ENCODE peak calls at places on chromosome 15, in six cellular contexts. O is HepG2, L is K562, T is H1, M is breast epithelium, E is sigmoid colon. X is an unnamed sample.

GRCh38 chr15:85770722-85771041 is 24.0 kb downstream of the KLHL25 start:
- DNase-seq in T (no peak), M (no peak), O (no peak), E (no peak), L (no peak), X (no peak)

GRCh38 chr15:65952425-65953053 is 83.2 kb downstream of the RAB11A start:
- DNase-seq in M (no peak), T (no peak), L (no peak), O (peak), E (no peak), X (no peak)

GRCh38 chr15:70272565-70273355 is 175.0 kb upstream of the TLE3 start:
- DNase-seq in O (no peak), E (peak), M (no peak), L (no peak), T (no peak), X (no peak)

GRCh38 chr15:38035701-38036100 is 101.3 kb downstream of the TMCO5A start:
- DNase-seq in T (no peak), M (no peak), E (no peak), L (no peak), O (no peak), X (no peak)

GRCh38 chr15:28096720-28097431 is 2.2 kb downstream of the OCA2 start:
- DNase-seq in L (no peak), O (no peak), E (peak), M (no peak), T (no peak), X (no peak)

GRCh38 chr15:77045985-77046384 is 24.9 kb downstream of the TSPAN3 start:
- DNase-seq in O (no peak), L (no peak), T (no peak), M (no peak), E (no peak), X (no peak)

GRCh38 chr15:84856731-84857417 is 27.6 kb upstream of the SLC28A1 start:
- DNase-seq in L (no peak), E (peak), O (no peak), M (no peak), T (no peak), X (no peak)

GRCh38 chr15:49315543-49315942 is 107.5 kb upstream of the FGF7 start:
- DNase-seq in E (no peak), T (no peak), L (no peak), O (no peak), M (no peak), X (no peak)

GRCh38 chr15:40040293-40040635 is 1.3 kb upstream of the SRP14 start:
- DNase-seq in O (no peak), M (no peak), T (no peak), E (peak), L (no peak), X (peak)

GRCh38 chr15:88604381-88604951 is 16.7 kb upstream of the AEN start:
- DNase-seq in O (no peak), L (no peak), E (no peak), T (no peak), M (no peak), X (no peak)

GRCh38 chr15:74791667-74792066 is 9.8 kb downstream of the CSK start:
- DNase-seq in E (no peak), M (no peak), T (no peak), O (no peak), L (no peak), X (no peak)

GRCh38 chr15:74792227-74793016 is 10.5 kb downstream of the CSK start:
- DNase-seq in E (peak), T (no peak), M (no peak), L (no peak), O (no peak), X (no peak)

GRCh38 chr15:74794970-74795349 is 13.1 kb downstream of the CSK start:
- DNase-seq in O (no peak), L (no peak), E (no peak), T (no peak), M (no peak), X (no peak)

GRCh38 chr15:74794248-74794969 is 12.5 kb downstream of the CSK start:
- DNase-seq in M (no peak), E (peak), T (no peak), O (no peak), L (no peak), X (no peak)

GRCh38 chr15:74793135-74794028 is 11.5 kb downstream of the CSK start:
- DNase-seq in M (no peak), O (no peak), E (peak), L (no peak), T (no peak), X (no peak)
- TF ChIP-seq POLR2AphosphoS5 in M (no peak), O (no peak), E (no peak), L (no peak), T (no peak), X (no peak)

GRCh38 chr15:63596666-63597032 is 538 bp upstream of the FBXL22 start:
- DNase-seq in T (no peak), E (no peak), L (no peak), O (peak), M (no peak), X (peak)
- H3K4me3 ChIP-seq in T (no peak), E (peak), L (no peak), O (no peak), M (peak), X (peak)

GRCh38 chr15:82681371-82681770 is 28.3 kb downstream of the AP3B2 start:
- DNase-seq in L (no peak), O (no peak), E (peak), T (no peak), M (no peak), X (no peak)

GRCh38 chr15:82677720-82678323 is 30.7 kb upstream of the CPEB1 start:
- DNase-seq in E (peak), L (no peak), T (no peak), O (no peak), M (no peak), X (no peak)

GRCh38 chr15:82679626-82680199 is 30.0 kb downstream of the AP3B2 start:
- DNase-seq in L (no peak), T (no peak), O (no peak), M (no peak), E (peak), X (no peak)

GRCh38 chr15:82674873-82675272 is 27.7 kb upstream of the CPEB1 start:
- DNase-seq in E (no peak), T (no peak), M (no peak), O (no peak), L (no peak), X (no peak)

DNA sequence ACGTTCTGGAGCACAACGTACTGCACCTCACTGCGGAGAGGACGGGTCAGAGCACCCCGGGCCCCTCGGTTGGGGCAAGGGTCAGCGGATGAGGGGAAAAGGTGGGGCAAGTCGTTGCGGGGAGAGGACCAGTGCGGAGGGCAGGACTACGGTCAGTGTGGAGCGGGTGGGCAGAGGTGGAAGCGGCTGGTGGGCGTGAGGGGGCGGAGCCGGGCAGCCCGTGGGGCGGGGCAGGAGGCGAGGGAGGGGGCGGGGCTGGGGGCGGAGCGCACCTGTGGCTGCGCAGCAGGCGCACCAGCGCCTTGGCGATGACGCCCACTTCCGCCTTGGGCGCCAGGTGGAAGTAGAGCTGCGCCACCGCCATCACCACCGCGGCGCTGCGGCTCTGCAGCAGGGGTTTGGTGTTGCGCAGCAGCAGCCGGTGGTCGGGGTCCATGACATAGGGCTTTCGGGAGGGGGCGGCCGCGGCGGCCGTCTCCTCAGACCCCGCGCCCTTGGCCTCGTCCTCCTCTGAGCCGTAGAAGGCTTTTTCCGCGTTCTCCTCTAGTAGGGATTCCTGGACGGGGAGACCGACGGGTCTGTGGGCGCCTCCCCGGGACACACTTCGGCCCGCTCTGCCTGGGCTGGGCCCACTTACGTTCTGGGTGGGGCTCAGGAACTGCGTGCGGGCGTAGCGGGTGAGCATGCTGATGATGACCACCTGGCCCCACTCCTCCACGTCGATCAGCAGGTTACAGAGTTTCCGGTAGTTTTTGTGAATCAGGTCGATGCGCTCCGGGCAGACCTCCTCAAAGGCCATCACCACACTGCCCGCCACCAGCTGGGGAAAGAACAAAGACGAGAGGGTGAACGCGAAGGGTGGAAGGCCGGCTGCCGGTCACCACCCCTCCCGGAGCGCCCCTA is 29.2 kb downstream of the AP3B2 start:
- DNase-seq in L (peak), E (peak), O (no peak), T (peak), M (peak), X (no peak)
- TF ChIP-seq POLR2A in L (peak), E (no peak), O (no peak), T (peak), M (peak), X (no peak)

DNA sequence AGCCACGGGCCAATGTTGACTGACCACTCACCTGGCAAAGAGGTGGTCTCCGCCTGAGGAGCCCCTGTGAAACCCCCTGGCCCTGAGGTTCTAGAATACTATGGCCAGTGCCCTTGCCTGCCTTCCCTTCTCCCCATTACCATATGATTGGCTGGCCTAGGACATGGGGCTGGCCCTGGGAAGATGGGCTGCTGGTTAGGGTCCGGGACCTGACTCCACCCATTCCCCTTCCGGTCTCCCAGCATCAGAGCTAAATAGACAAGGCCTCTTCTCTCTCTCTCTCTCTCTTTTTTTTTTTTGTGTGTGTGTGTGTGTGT is 3.8 kb downstream of the CSK start:
- DNase-seq in M (no peak), O (no peak), L (no peak), T (no peak), E (peak), X (no peak)
- TF ChIP-seq POLR2AphosphoS5 in M (no peak), O (no peak), L (no peak), T (no peak), E (no peak), X (no peak)

DNA sequence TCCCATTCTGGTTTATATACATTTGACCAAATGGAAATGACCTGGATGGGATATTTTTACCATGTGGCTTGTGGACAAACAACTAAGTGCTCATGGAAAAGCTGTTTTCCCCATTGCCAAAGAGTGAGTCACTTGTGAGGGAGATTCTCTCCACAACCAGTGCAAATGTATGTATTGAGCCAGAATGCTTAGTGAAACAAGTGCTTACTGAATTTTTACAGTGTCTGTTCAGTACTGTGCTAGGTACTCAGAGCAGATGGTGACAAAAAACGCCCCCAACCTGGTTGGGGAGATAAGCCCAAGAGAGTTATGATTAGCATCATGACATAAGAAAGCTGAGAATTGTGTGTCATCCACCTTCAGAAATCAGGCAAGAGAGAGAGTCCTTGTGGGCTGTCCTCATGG is 2.3 kb downstream of the CHP1 start:
- DNase-seq in M (no peak), E (no peak), L (peak), T (no peak), O (peak), X (no peak)
- H3K4me3 ChIP-seq in M (no peak), E (no peak), L (no peak), T (no peak), O (no peak), X (no peak)

DNA sequence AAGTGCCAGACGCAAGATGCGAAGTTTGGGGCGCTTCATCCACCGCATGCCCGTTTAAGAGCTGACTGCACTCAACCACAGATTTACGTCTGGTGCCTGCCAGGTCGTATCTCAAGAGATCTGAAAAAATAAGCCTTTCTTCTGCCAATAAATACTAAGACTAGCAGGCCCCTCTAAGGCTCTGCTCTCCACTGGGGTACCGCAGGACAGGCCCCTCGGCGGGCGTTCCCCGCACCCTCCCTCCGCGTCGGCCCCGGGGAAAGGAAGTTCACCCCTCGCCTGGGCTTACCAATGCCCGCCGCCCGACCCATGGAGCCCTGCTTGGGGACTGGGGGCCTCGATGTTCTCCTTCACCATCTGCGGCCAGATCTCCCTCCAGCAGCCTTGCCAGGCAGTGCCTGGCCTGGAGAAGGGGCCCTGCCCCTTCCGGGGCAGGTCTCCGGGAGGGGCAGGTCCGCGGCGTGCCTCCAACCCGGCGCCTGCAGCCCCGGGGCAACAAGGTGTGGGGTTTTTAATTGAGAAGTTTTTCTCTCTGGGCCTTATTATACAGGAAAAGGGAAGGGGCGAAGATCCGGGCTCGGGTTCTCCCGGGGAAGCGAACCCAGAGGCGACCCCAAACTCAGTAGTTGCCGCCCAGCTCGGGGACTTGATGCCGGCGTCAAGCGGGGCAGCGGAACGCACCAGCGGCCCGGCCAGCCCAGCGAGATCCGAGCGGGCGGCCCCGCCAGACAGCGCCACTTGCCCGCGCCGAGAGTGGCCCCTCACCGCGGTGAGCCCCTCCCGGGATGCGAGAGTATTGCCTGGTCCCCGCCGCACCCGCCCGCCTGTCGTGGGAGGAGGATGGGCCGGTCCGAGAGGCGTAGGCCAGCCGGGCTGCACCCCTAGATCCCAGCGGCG is 742 bp downstream of the GOLGA8B start:
- DNase-seq in M (no peak), O (no peak), E (no peak), T (no peak), L (peak), X (no peak)
- TF ChIP-seq POLR2A in M (no peak), O (no peak), E (no peak), T (no peak), L (no peak), X (no peak)